ENCODE peak calls at places on chromosome 12, in six cellular contexts. M is H1, I is K562, Q is GM12891, N is GM12878, H is HepG2. W is an unnamed sample.

GRCh38 chr12:26219736-26220135 is 24.4 kb downstream of the SSPN start:
- DNase-seq in M (no peak), I (no peak), Q (no peak), N (no peak), H (no peak), W (no peak)

GRCh38 chr12:45981075-45981837 is 9.1 kb downstream of the SCAF11 start:
- DNase-seq in M (no peak), I (no peak), Q (no peak), N (no peak), H (no peak), W (no peak)

GRCh38 chr12:62466018-62466595 is 519 bp upstream of the MON2 start:
- DNase-seq in M (peak; percentile 52), I (peak; percentile 58), Q (peak; percentile 25), N (no peak), H (peak; percentile 6), W (no peak)

GRCh38 chr12:80165741-80166140 is 66.4 kb downstream of the OTOGL start:
- DNase-seq in M (no peak), I (no peak), Q (no peak), N (no peak), H (no peak), W (no peak)

GRCh38 chr12:24304285-24304684 is 354.8 kb upstream of the SOX5 start:
- DNase-seq in M (no peak), I (no peak), Q (no peak), N (no peak), H (no peak), W (no peak)

GRCh38 chr12:67471810-67472209 is 176.7 kb upstream of the DYRK2 start:
- DNase-seq in M (no peak), I (no peak), Q (no peak), N (no peak), H (no peak), W (no peak)

GRCh38 chr12:60148109-60148508 is 552.3 kb downstream of the SLC16A7 start:
- DNase-seq in M (no peak), I (peak; percentile 37), Q (no peak), N (no peak), H (no peak), W (no peak)

GRCh38 chr12:120397827-120398563 is 29.0 kb upstream of the MSI1 start:
- DNase-seq in M (peak; percentile 56), I (no peak), Q (no peak), N (no peak), H (no peak), W (no peak)

GRCh38 chr12:31773867-31774266 is 45.0 kb upstream of the AMN1 start:
- DNase-seq in M (peak; percentile 33), I (no peak), Q (no peak), N (peak; percentile 57), H (peak; percentile 20), W (no peak)

GRCh38 chr12:113232787-113233585 is 11.7 kb downstream of the TPCN1 start:
- DNase-seq in M (peak; percentile 72), I (no peak), Q (peak; percentile 49), N (peak; percentile 69), H (no peak), W (peak; percentile 66)

GRCh38 chr12:130336723-130337475 is 788 bp upstream of the PIWIL1 start:
- DNase-seq in M (no peak), I (no peak), Q (no peak), N (no peak), H (no peak), W (no peak)

GRCh38 chr12:79302171-79302841 is 388.5 kb downstream of the PAWR start:
- DNase-seq in M (no peak), I (no peak), Q (no peak), N (no peak), H (no peak), W (no peak)

GRCh38 chr12:54383041-54383609 is 1.4 kb downstream of the ZNF385A start:
- DNase-seq in M (no peak), I (peak; percentile 68), Q (no peak), N (no peak), H (no peak), W (no peak)

GRCh38 chr12:111757361-111758119 is 9.2 kb upstream of the ALDH2 start:
- DNase-seq in M (no peak), I (no peak), Q (peak; percentile 52), N (no peak), H (no peak), W (no peak)

GRCh38 chr12:127401005-127401404 is 866.0 kb upstream of the TMEM132C start:
- DNase-seq in M (no peak), I (no peak), Q (no peak), N (no peak), H (no peak), W (no peak)

GRCh38 chr12:50677858-50678257 is 86.0 kb upstream of the ATF1 start:
- DNase-seq in M (no peak), I (no peak), Q (no peak), N (no peak), H (no peak), W (no peak)

GRCh38 chr12:39627914-39628313 is 8.3 kb upstream of the ABCD2 start:
- DNase-seq in M (no peak), I (no peak), Q (no peak), N (no peak), H (no peak), W (no peak)

GRCh38 chr12:2544213-2544612 is 250.6 kb upstream of the FKBP4 start:
- DNase-seq in M (no peak), I (no peak), Q (no peak), N (no peak), H (no peak), W (no peak)
- TF ChIP-seq POLR2AphosphoS5 in M (no peak), I (no peak), Q (no peak), N (no peak), H (no peak), W (no peak)

GRCh38 chr12:71236133-71236660 is 78.4 kb upstream of the TSPAN8 start:
- DNase-seq in M (no peak), I (peak; percentile 84), Q (no peak), N (no peak), H (no peak), W (no peak)
- TF ChIP-seq POLR2A in M (no peak), I (no peak), Q (no peak), N (no peak), H (no peak), W (no peak)

DNA sequence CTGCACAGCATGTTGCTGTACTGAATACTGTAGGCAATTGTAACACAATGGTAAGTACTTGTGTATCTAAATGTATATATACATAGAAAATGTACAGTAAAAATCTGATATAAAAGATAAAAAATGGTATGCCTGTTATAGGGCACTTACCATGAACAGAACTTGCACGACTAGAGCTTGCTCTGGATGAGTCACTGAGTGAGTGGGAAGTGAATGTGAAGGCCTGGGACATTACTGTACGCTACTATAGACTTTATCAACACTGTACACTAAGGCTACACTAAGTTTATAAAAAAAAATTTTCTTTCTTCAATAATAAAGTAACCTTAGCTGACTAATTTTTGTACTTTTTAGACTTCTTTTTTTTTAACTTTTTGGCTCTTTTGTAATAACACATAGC is 24.2 kb upstream of the NEDD1 start:
- DNase-seq in M (no peak), I (no peak), Q (no peak), N (no peak), H (no peak), W (no peak)
- TF ChIP-seq TAF1 in M (no peak), I (no peak), Q (no peak), N (no peak), H (no peak), W (no peak)

DNA sequence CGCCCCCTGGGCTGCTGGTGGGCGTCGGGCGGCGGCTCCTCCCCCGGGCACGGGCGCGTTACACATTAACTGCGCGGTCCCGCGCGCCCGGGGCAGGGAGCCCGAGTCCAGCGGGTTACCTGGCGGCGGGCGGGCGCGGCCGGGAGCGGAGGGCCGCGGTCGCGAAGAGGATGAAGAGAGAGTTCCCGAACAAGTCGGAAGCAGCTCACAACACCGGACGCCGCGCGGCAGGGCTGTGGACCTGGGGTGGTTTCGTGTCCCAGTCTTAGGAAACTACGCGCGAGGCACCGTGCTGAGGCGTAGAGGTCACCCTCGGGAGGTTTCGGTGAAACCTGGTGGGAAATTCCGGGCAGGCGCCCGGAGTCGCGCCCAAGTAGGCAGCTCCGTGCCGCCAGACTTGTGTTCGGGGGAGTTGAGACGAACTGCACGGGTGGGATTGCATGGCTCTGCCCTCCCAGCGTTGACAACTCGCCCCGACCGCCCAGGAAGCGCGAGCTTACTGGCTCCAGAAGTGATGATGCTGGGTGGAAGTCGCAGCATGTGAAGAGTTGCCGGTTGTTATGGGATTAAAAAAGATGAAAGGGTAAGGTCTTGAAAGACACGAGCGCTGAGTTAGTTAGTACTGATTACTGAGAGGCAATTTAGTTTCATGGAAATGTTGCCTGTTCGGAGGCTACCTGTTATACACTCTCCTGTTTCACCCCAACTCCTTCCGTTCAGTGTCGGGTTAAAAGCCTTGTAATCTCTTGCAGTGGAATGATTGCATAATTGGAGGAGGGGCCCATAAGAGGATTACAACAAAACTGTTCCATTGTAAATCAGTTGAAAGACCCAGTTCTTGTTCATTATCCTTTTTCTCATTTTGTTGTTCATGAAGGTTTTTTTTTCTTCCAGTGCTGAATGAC is 879 bp downstream of the RAB3IP start:
- DNase-seq in M (peak; percentile 64), I (peak; percentile 25), Q (peak; percentile 29), N (peak; percentile 28), H (peak; percentile 77), W (peak; percentile 21)
- TF ChIP-seq POLR2AphosphoS5 in M (no peak), I (no peak), Q (no peak), N (peak; percentile 46), H (peak; percentile 3), W (no peak)

DNA sequence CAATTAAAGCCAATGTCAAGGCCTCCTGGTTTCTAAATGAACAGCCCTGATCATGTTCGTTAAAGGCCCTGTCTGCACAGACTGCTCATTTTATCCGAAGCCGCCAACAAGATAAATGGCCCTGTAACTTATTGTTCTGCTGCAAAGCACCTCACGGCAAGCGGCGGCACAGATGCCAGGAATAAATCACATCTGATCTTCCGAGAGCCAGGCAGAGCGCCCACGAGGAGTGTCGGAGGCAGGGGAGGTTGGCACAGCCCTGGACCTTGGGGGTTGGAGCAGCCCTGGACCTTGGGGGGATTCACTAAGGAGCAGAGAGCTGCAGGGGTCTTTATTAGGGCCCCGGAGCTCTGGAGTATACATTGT is 110.5 kb downstream of the SCARB1 start:
- DNase-seq in M (no peak), I (no peak), Q (no peak), N (no peak), H (no peak), W (no peak)
- TF ChIP-seq POLR2A in M (no peak), I (no peak), Q (no peak), N (no peak), H (no peak), W (no peak)

GRCh38 chr12:1977109-1977508 is 27.1 kb downstream of the DCP1B start:
- DNase-seq in M (no peak), I (no peak), Q (no peak), N (no peak), H (no peak), W (no peak)

GRCh38 chr12:1974812-1975211 is 29.4 kb downstream of the DCP1B start:
- DNase-seq in M (no peak), I (no peak), Q (no peak), N (no peak), H (no peak), W (no peak)

GRCh38 chr12:1980282-1980681 is 24.0 kb downstream of the DCP1B start:
- DNase-seq in M (no peak), I (no peak), Q (no peak), N (no peak), H (no peak), W (no peak)

GRCh38 chr12:1978078-1978477 is 26.2 kb downstream of the DCP1B start:
- DNase-seq in M (no peak), I (no peak), Q (no peak), N (no peak), H (no peak), W (no peak)

GRCh38 chr12:1977588-1977987 is 26.7 kb downstream of the DCP1B start:
- DNase-seq in M (no peak), I (no peak), Q (no peak), N (no peak), H (no peak), W (no peak)
- TF ChIP-seq TAF1 in M (no peak), I (no peak), Q (no peak), N (no peak), H (no peak), W (no peak)

GRCh38 chr12:103839103-103839502 is 1.9 kb downstream of the NT5DC3 start:
- DNase-seq in M (no peak), I (no peak), Q (no peak), N (no peak), H (peak; percentile 30), W (no peak)
- TF ChIP-seq POLR2AphosphoS5 in M (no peak), I (no peak), Q (no peak), N (no peak), H (no peak), W (no peak)